ENCODE peak calls at places on chromosomes 11 and 22, in six cellular contexts. One of them, this sample, is unnamed.

GRCh38 chr11:103534959-103535358 is 425.7 kb downstream of the DYNC2H1 start:
- DNase-seq in lung: no peak
- DNase-seq in CD8-positive, alpha-beta memory T cell: no peak
- DNase-seq in amygdala: no peak
- DNase-seq in fibroblast of pulmonary artery: no peak
- DNase-seq in cardiac fibroblast: no peak
- DNase-seq in this sample: no peak

GRCh38 chr11:834371-835316 is 1.9 kb downstream of the CD151 start:
- DNase-seq in lung: peak
- DNase-seq in CD8-positive, alpha-beta memory T cell: no peak
- DNase-seq in fibroblast of pulmonary artery: peak
- DNase-seq in amygdala: no peak
- DNase-seq in cardiac fibroblast: peak
- DNase-seq in this sample: peak

GRCh38 chr22:20565761-20566160 is 58.4 kb downstream of the MED15 start:
- DNase-seq in cardiac fibroblast: no peak
- DNase-seq in amygdala: no peak
- DNase-seq in CD8-positive, alpha-beta memory T cell: no peak
- DNase-seq in lung: no peak
- DNase-seq in fibroblast of pulmonary artery: no peak
- DNase-seq in this sample: no peak

GRCh38 chr22:39490135-39490798 is 11.8 kb upstream of the MIEF1 start:
- DNase-seq in lung: peak
- DNase-seq in fibroblast of pulmonary artery: peak
- DNase-seq in amygdala: peak
- DNase-seq in cardiac fibroblast: peak
- DNase-seq in CD8-positive, alpha-beta memory T cell: peak
- DNase-seq in this sample: peak

GRCh38 chr11:119156496-119156895 is 7.6 kb downstream of the ABCG4 start:
- DNase-seq in CD8-positive, alpha-beta memory T cell: no peak
- DNase-seq in lung: no peak
- DNase-seq in cardiac fibroblast: no peak
- DNase-seq in amygdala: no peak
- DNase-seq in fibroblast of pulmonary artery: no peak
- DNase-seq in this sample: no peak

GRCh38 chr11:2185324-2186085 is 13.9 kb upstream of the TH start:
- DNase-seq in cardiac fibroblast: no peak
- DNase-seq in fibroblast of pulmonary artery: no peak
- DNase-seq in lung: no peak
- DNase-seq in CD8-positive, alpha-beta memory T cell: no peak
- DNase-seq in amygdala: no peak
- DNase-seq in this sample: no peak

GRCh38 chr11:109934151-109934550 is 159.0 kb upstream of the ZC3H12C start:
- DNase-seq in cardiac fibroblast: no peak
- DNase-seq in amygdala: no peak
- DNase-seq in CD8-positive, alpha-beta memory T cell: no peak
- DNase-seq in fibroblast of pulmonary artery: no peak
- DNase-seq in lung: no peak
- DNase-seq in this sample: no peak

GRCh38 chr11:133988686-133989410 is 32.1 kb upstream of the IGSF9B start:
- DNase-seq in amygdala: no peak
- DNase-seq in fibroblast of pulmonary artery: no peak
- DNase-seq in lung: no peak
- DNase-seq in CD8-positive, alpha-beta memory T cell: no peak
- DNase-seq in cardiac fibroblast: no peak
- DNase-seq in this sample: no peak

GRCh38 chr11:6911946-6912345 is 8.9 kb upstream of the OR2D3 start:
- DNase-seq in CD8-positive, alpha-beta memory T cell: no peak
- DNase-seq in amygdala: no peak
- DNase-seq in fibroblast of pulmonary artery: peak
- DNase-seq in cardiac fibroblast: peak
- DNase-seq in lung: no peak
- DNase-seq in this sample: peak

GRCh38 chr11:115716577-115717214 is 212.5 kb upstream of the CADM1 start:
- DNase-seq in CD8-positive, alpha-beta memory T cell: no peak
- DNase-seq in cardiac fibroblast: no peak
- DNase-seq in amygdala: no peak
- DNase-seq in fibroblast of pulmonary artery: no peak
- DNase-seq in lung: no peak
- DNase-seq in this sample: peak

GRCh38 chr22:37746366-37747089 is 49.7 kb downstream of the TRIOBP start:
- DNase-seq in lung: no peak
- DNase-seq in amygdala: no peak
- DNase-seq in CD8-positive, alpha-beta memory T cell: no peak
- DNase-seq in fibroblast of pulmonary artery: no peak
- DNase-seq in cardiac fibroblast: no peak
- DNase-seq in this sample: peak

GRCh38 chr22:39543095-39543494 is 10.5 kb upstream of the RPS19BP1 start:
- DNase-seq in CD8-positive, alpha-beta memory T cell: no peak
- DNase-seq in cardiac fibroblast: peak
- DNase-seq in amygdala: no peak
- DNase-seq in lung: no peak
- DNase-seq in fibroblast of pulmonary artery: peak
- DNase-seq in this sample: peak

GRCh38 chr22:37504964-37505363 is 14.3 kb downstream of the CARD10 start:
- DNase-seq in CD8-positive, alpha-beta memory T cell: no peak
- DNase-seq in lung: no peak
- DNase-seq in fibroblast of pulmonary artery: no peak
- DNase-seq in amygdala: no peak
- DNase-seq in cardiac fibroblast: no peak
- DNase-seq in this sample: no peak

GRCh38 chr11:123443851-123444623 is 14.0 kb downstream of the GRAMD1B start:
- DNase-seq in amygdala: no peak
- DNase-seq in fibroblast of pulmonary artery: no peak
- DNase-seq in lung: no peak
- DNase-seq in cardiac fibroblast: no peak
- DNase-seq in CD8-positive, alpha-beta memory T cell: no peak
- DNase-seq in this sample: no peak

GRCh38 chr11:113488931-113489351 is 13.7 kb upstream of the DRD2 start:
- DNase-seq in CD8-positive, alpha-beta memory T cell: no peak
- DNase-seq in lung: no peak
- DNase-seq in amygdala: no peak
- DNase-seq in cardiac fibroblast: no peak
- DNase-seq in fibroblast of pulmonary artery: no peak
- DNase-seq in this sample: no peak